ENCODE peak calls at places on chromosomes 3 and 15, in four cellular contexts. F is NCI-H1694; W is activated CD8-positive, alpha-beta memory T cell treated with anti-CD3 and anti-CD28 coated beads, Interleukin-2, amount 10 ng/mL, durations not matched to agents 7 days and 5 days; R is HTR-8/SVneo. V is an unnamed sample.

GRCh38 chr3:61589856-61590255 is 28.5 kb downstream of the PTPRG start:
- DNase-seq in R (peak), F (no peak), W (no peak), V (no peak)

GRCh38 chr15:90035095-90035834 is 34.1 kb downstream of the ZNF710 start:
- DNase-seq in R (peak), F (no peak), W (no peak), V (no peak)

GRCh38 chr15:94196536-94196935 is 34.8 kb upstream of the MCTP2 start:
- DNase-seq in R (no peak), F (no peak), W (no peak), V (no peak)

GRCh38 chr3:64490180-64490579 is 197.6 kb downstream of the ADAMTS9 start:
- DNase-seq in R (no peak), F (no peak), W (no peak), V (no peak)

GRCh38 chr3:171833775-171834460 is 9.2 kb upstream of the TMEM212 start:
- DNase-seq in W (no peak), R (no peak), F (peak), V (no peak)

GRCh38 chr3:192212335-192212734 is 515.0 kb downstream of the FGF12 start:
- DNase-seq in W (no peak), R (no peak), F (no peak), V (no peak)

GRCh38 chr15:42457445-42458442 is 33.2 kb downstream of the ZNF106 start:
- DNase-seq in F (no peak), W (no peak), R (peak), V (no peak)

GRCh38 chr3:65955792-65956477 is 82.8 kb downstream of the MAGI1 start:
- DNase-seq in F (no peak), R (no peak), W (no peak), V (no peak)

GRCh38 chr3:161914703-161915102 is 418.1 kb downstream of the OTOL1 start:
- DNase-seq in R (peak), F (peak), W (no peak), V (no peak)

GRCh38 chr3:37779289-37780152 is 82.2 kb upstream of the CTDSPL start:
- DNase-seq in F (peak), R (peak), W (no peak), V (no peak)

GRCh38 chr3:71206305-71206704 is 377.2 kb downstream of the FOXP1 start:
- DNase-seq in R (no peak), F (no peak), W (no peak), V (no peak)

V was measured in type B pancreatic cell.